ENCODE peak calls at places on chromosome 21, in four cellular contexts. One of them, this sample, is unnamed.

GRCh38 chr21:26366781-26367180 is 196.2 kb upstream of the APP start:
- DNase-seq in GM12878: no peak
- DNase-seq in HepG2: no peak
- DNase-seq in H1: no peak
- DNase-seq in this sample: no peak

GRCh38 chr21:33578214-33578613 is 10.3 kb downstream of the DONSON start:
- DNase-seq in GM12878: no peak
- DNase-seq in HepG2: no peak
- DNase-seq in H1: no peak
- DNase-seq in this sample: no peak

GRCh38 chr21:26179501-26179900 is 8.9 kb upstream of the APP start:
- DNase-seq in GM12878: no peak
- DNase-seq in HepG2: no peak
- DNase-seq in H1: no peak
- DNase-seq in this sample: no peak

GRCh38 chr21:32412162-32412997 is at the start of gene EVA1C:
- DNase-seq in GM12878: no peak
- DNase-seq in HepG2: no peak
- DNase-seq in H1: peak; percentile 79
- DNase-seq in this sample: peak; percentile 60

GRCh38 chr21:15343066-15343465 is 278.3 kb upstream of the NRIP1 start:
- DNase-seq in GM12878: no peak
- DNase-seq in HepG2: no peak
- DNase-seq in H1: no peak
- DNase-seq in this sample: no peak

GRCh38 chr21:14541840-14542495 is 4.1 kb downstream of the SAMSN1 start:
- DNase-seq in GM12878: no peak
- DNase-seq in HepG2: no peak
- DNase-seq in H1: no peak
- DNase-seq in this sample: no peak

GRCh38 chr21:33262921-33263320 is 3.2 kb upstream of the IL10RB start:
- DNase-seq in GM12878: no peak
- DNase-seq in HepG2: no peak
- DNase-seq in H1: no peak
- DNase-seq in this sample: no peak

GRCh38 chr21:36419996-36420395 is 34.8 kb downstream of the CHAF1B start:
- DNase-seq in GM12878: no peak
- DNase-seq in HepG2: peak; percentile 63
- DNase-seq in H1: peak; percentile 79
- DNase-seq in this sample: peak; percentile 96

GRCh38 chr21:14545906-14546480 is at the start of gene SAMSN1:
- DNase-seq in GM12878: peak; percentile 78
- DNase-seq in HepG2: no peak
- DNase-seq in H1: no peak
- DNase-seq in this sample: no peak

GRCh38 chr21:15631342-15631741 is 98.4 kb upstream of the USP25 start:
- DNase-seq in GM12878: no peak
- DNase-seq in HepG2: no peak
- DNase-seq in H1: no peak
- DNase-seq in this sample: no peak

GRCh38 chr21:29656504-29657227 is 283.1 kb downstream of the GRIK1 start:
- DNase-seq in GM12878: no peak
- DNase-seq in HepG2: no peak
- DNase-seq in H1: no peak
- DNase-seq in this sample: no peak

GRCh38 chr21:29943885-29944284 is 4.1 kb upstream of the GRIK1 start:
- DNase-seq in GM12878: no peak
- DNase-seq in HepG2: no peak
- DNase-seq in H1: no peak
- DNase-seq in this sample: no peak

GRCh38 chr21:46110499-46111192 is 12.7 kb downstream of the COL6A2 start:
- DNase-seq in GM12878: no peak
- DNase-seq in HepG2: no peak
- DNase-seq in H1: peak; percentile 52
- DNase-seq in this sample: no peak

GRCh38 chr21:29235714-29236197 is 63.0 kb upstream of the BACH1 start:
- DNase-seq in GM12878: peak; percentile 88
- DNase-seq in HepG2: no peak
- DNase-seq in H1: no peak
- DNase-seq in this sample: no peak

GRCh38 chr21:29091032-29091431 is 17.6 kb upstream of the CCT8 start:
- DNase-seq in GM12878: no peak
- DNase-seq in HepG2: no peak
- DNase-seq in H1: no peak
- DNase-seq in this sample: no peak

GRCh38 chr21:46003575-46004007 is 22.0 kb downstream of the COL6A1 start:
- DNase-seq in GM12878: no peak
- DNase-seq in HepG2: no peak
- DNase-seq in H1: peak; percentile 39
- DNase-seq in this sample: no peak

GRCh38 chr21:36860736-36861594 is 105.5 kb downstream of the HLCS start:
- DNase-seq in GM12878: no peak
- DNase-seq in HepG2: peak; percentile 72
- DNase-seq in H1: no peak
- DNase-seq in this sample: no peak

GRCh38 chr21:15051652-15052554 is 12.9 kb downstream of the NRIP1 start:
- DNase-seq in GM12878: no peak
- DNase-seq in HepG2: no peak
- DNase-seq in H1: no peak
- DNase-seq in this sample: no peak

DNA sequence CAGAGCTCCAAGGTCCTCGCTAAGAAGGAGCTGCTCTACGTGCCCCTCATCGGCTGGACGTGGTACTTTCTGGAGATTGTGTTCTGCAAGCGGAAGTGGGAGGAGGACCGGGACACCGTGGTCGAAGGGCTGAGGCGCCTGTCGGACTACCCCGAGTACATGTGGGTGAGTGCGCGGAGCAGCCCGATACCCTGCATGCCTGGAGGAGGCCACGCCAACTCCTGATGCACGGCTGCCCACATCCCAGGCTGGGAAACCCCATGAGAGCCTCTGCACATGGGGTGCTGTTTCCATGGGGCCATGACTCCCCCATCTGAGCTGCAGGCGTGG is 43.0 kb upstream of the TRAPPC10 start:
- DNase-seq in GM12878: no peak
- DNase-seq in HepG2: no peak
- DNase-seq in H1: no peak
- DNase-seq in this sample: no peak
- TF ChIP-seq ZNF274 in GM12878: no peak
- TF ChIP-seq ZNF274 in HepG2: no peak
- TF ChIP-seq ZNF274 in H1: no peak
- TF ChIP-seq ZNF274 in this sample: no peak

DNA sequence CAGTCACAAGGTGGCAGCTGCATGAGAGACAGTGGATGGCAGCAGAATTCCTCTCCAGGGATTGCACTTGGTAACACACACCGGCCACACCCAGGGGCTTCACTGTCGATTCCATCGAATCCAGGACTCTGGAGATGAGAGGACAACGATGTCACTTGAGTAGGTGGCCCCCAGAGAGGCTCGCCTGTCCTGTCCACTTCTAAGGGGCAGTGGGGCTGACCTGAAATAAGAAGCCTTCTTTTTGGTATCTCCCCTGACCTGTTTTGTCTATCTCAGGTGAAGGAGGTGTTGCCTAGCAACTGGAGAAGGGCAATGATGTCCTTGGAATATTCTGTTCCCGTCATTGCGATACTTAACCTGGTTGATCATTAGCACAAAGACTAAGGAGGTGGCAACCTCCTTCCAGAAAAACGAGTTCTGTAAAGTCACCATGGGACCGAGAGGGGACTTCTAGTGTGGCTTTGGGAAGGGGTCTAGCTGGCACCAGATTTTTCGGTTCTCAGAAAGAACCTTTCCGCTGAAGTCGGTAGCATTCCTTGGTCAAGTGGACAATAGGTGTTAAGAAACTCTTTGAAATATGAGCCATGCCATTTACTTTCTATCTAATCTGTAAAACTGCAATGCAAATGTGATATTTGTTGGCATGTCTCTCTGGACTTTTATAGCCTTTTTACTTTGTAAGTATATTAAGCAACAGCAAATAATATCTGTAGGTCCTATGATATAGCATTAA is 85.3 kb upstream of the TMPRSS2 start:
- DNase-seq in GM12878: no peak
- DNase-seq in HepG2: no peak
- DNase-seq in H1: peak; percentile 32
- DNase-seq in this sample: no peak
- TF ChIP-seq SUZ12 in GM12878: no peak
- TF ChIP-seq SUZ12 in HepG2: no peak
- TF ChIP-seq SUZ12 in H1: no peak
- TF ChIP-seq SUZ12 in this sample: no peak

DNA sequence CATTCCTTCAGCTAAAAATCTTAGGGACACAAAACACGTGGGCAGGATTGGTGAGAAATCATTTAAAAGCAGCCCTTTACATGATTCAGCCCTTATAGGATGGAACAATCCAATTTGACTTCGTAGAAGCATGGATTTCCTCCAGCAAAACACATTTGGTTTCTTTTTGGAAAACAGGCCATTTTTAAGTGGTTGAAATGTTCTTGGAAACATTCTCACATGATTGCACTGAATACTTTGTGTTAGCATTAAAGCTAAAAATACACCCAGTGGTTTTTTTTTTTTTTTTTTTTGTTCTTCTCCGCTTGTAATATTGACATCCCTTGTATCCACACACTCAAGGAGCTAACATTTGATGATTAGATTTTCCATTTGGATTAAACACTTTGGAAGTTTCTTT is 42.1 kb upstream of the ABCG1 start:
- DNase-seq in GM12878: no peak
- DNase-seq in HepG2: no peak
- DNase-seq in H1: no peak
- DNase-seq in this sample: no peak
- TF ChIP-seq ZNF274 in GM12878: no peak
- TF ChIP-seq ZNF274 in HepG2: no peak
- TF ChIP-seq ZNF274 in H1: no peak
- TF ChIP-seq ZNF274 in this sample: no peak

GRCh38 chr21:38958940-38959685 is 153.4 kb downstream of the ETS2 start:
- DNase-seq in GM12878: no peak
- DNase-seq in HepG2: peak; percentile 62
- DNase-seq in H1: no peak
- DNase-seq in this sample: no peak

GRCh38 chr21:38956006-38956405 is 150.3 kb downstream of the ETS2 start:
- DNase-seq in GM12878: no peak
- DNase-seq in HepG2: no peak
- DNase-seq in H1: no peak
- DNase-seq in this sample: no peak

GRCh38 chr21:38959686-38960049 is 153.9 kb downstream of the ETS2 start:
- DNase-seq in GM12878: no peak
- DNase-seq in HepG2: no peak
- DNase-seq in H1: no peak
- DNase-seq in this sample: no peak

GRCh38 chr21:38956791-38957571 is 151.3 kb downstream of the ETS2 start:
- DNase-seq in GM12878: no peak
- DNase-seq in HepG2: no peak
- DNase-seq in H1: no peak
- DNase-seq in this sample: no peak

GRCh38 chr21:38957575-38958340 is 152.0 kb downstream of the ETS2 start:
- DNase-seq in GM12878: no peak
- DNase-seq in HepG2: no peak
- DNase-seq in H1: no peak
- DNase-seq in this sample: no peak
- TF ChIP-seq SUZ12 in GM12878: no peak
- TF ChIP-seq SUZ12 in HepG2: no peak
- TF ChIP-seq SUZ12 in H1: no peak
- TF ChIP-seq SUZ12 in this sample: no peak

GRCh38 chr21:44934276-44934675 is 5.6 kb upstream of the SLX9 start:
- DNase-seq in GM12878: no peak
- DNase-seq in HepG2: no peak
- DNase-seq in H1: no peak
- DNase-seq in this sample: no peak

GRCh38 chr21:44933938-44934260 is 5.9 kb upstream of the SLX9 start:
- DNase-seq in GM12878: no peak
- DNase-seq in HepG2: no peak
- DNase-seq in H1: no peak
- DNase-seq in this sample: no peak

GRCh38 chr21:44933199-44933937 is 6.5 kb upstream of the SLX9 start:
- DNase-seq in GM12878: no peak
- DNase-seq in HepG2: no peak
- DNase-seq in H1: no peak
- DNase-seq in this sample: no peak

GRCh38 chr21:44935533-44935927 is 4.3 kb upstream of the SLX9 start:
- DNase-seq in GM12878: no peak
- DNase-seq in HepG2: no peak
- DNase-seq in H1: no peak
- DNase-seq in this sample: no peak

DNA sequence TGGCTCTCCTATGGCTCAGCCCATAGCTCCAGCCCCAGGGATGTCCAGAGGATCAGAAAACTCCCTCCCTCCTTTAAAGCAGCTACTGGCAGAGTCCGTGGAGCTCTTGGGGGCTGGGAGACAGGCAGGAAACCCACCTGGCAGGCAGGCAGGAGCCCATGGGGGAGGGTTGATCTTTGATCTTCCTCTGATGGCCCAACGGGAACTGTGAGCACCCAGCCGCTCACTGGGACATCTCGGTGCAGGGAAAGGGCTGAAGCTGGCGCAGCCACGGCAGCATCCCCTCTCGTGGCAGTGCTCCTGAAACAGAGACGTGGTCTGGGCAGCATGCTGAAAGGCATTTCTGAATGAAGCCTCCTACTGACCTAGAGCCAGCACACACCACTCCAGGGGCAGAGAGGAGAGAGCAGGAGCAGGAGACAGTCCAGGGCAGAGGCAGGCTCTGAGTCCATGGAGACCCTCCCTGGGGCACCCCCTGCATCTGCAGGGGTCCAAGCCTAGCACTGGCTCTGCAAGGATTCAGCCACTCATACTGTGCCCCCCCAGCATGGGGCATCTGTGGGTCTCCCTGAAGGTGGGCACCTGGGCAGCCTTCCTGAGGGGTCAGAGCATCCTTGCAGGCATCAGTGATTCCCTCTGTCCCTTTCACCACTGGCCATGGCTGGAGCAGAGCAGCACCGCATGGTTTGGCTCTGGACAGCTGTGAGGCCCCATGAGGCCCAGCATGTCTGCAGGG is 4.9 kb upstream of the SLX9 start:
- DNase-seq in GM12878: no peak
- DNase-seq in HepG2: no peak
- DNase-seq in H1: no peak
- DNase-seq in this sample: no peak
- TF ChIP-seq ZNF274 in GM12878: no peak
- TF ChIP-seq ZNF274 in HepG2: no peak
- TF ChIP-seq ZNF274 in H1: no peak
- TF ChIP-seq ZNF274 in this sample: no peak